ENCODE peak calls at places on chromosomes 2 and 18, in seven cellular contexts. W is GM23248; P is left cardiac atrium; D is tibial nerve; L is ureter; M is activated T-cell treated with anti-CD3 and anti-CD28 coated beads, Interleukin-2, amount 50 U/mL, for 72 hours; C is cardiac muscle cell. B is an unnamed sample.

GRCh38 chr2:97722227-97722626 is 8.9 kb downstream of the ZAP70 start:
- DNase-seq in W (no peak), P (peak), D (no peak), M (no peak), L (no peak), C (peak), B (no peak)

GRCh38 chr2:171529914-171530313 is 7.6 kb downstream of the CYBRD1 start:
- DNase-seq in W (peak), M (peak), L (no peak), D (no peak), C (no peak), P (no peak), B (no peak)

GRCh38 chr18:58792086-58792485 is 72.6 kb upstream of the ZNF532 start:
- DNase-seq in P (no peak), W (no peak), C (no peak), L (no peak), D (no peak), M (no peak), B (no peak)

GRCh38 chr2:152847067-152847466 is 128.6 kb downstream of the ARL6IP6 start:
- DNase-seq in L (no peak), D (no peak), P (no peak), M (no peak), W (peak), C (no peak), B (no peak)

GRCh38 chr18:79588636-79589481 is 90.7 kb upstream of the CTDP1 start:
- DNase-seq in W (peak), P (peak), D (peak), C (peak), M (no peak), L (peak), B (no peak)

GRCh38 chr2:176544579-176545365 is 275.5 kb downstream of the MTX2 start:
- DNase-seq in C (no peak), M (no peak), L (no peak), P (no peak), D (no peak), W (peak), B (no peak)

GRCh38 chr2:121564905-121565304 is 34.2 kb downstream of the RNU4ATAC start:
- DNase-seq in P (no peak), W (no peak), M (no peak), L (no peak), C (no peak), D (no peak), B (no peak)

GRCh38 chr2:15627842-15628684 is 36.4 kb downstream of the DDX1 start:
- DNase-seq in D (no peak), W (no peak), M (no peak), P (no peak), L (no peak), C (no peak), B (no peak)

GRCh38 chr18:8260319-8260718 is 348.9 kb upstream of the RAB12 start:
- DNase-seq in L (no peak), D (no peak), W (peak), C (no peak), P (no peak), M (no peak), B (no peak)

GRCh38 chr2:24049485-24050021 is at the start of gene FKBP1B:
- DNase-seq in W (peak), D (peak), P (peak), M (peak), C (peak), L (peak), B (peak)

GRCh38 chr2:19675003-19675629 is 226.7 kb downstream of the TTC32 start:
- DNase-seq in M (no peak), P (no peak), L (no peak), D (no peak), W (peak), C (no peak), B (no peak)

GRCh38 chr18:2442726-2443275 is 128.5 kb downstream of the METTL4 start:
- DNase-seq in P (no peak), M (no peak), L (no peak), D (no peak), C (no peak), W (peak), B (no peak)

B was measured in stimulated activated naive CD4-positive, alpha-beta T cell treated with Interleukin-2 at 50 U/mL for 16 hours.